ENCODE peak calls at places on chromosome 3, in four cellular contexts. One of them, this sample, is unnamed. For H3K4me1, the result is how much of the 10 kb centered on the place peaks cover.

GRCh38 chr3:186806173-186807055 is at the start of gene RFC4:
- DNase-seq in PC-9: peak
- DNase-seq in transverse colon: peak
- DNase-seq in heart left ventricle: peak
- DNase-seq in this sample: peak

GRCh38 chr3:65615329-65615728 is 423.4 kb downstream of the MAGI1 start:
- DNase-seq in PC-9: no peak
- DNase-seq in transverse colon: no peak
- DNase-seq in heart left ventricle: no peak
- DNase-seq in this sample: no peak

GRCh38 chr3:140204271-140204984 is 269.4 kb downstream of the CLSTN2 start:
- DNase-seq in PC-9: no peak
- DNase-seq in transverse colon: no peak
- DNase-seq in heart left ventricle: no peak
- DNase-seq in this sample: no peak

GRCh38 chr3:11898611-11899325 is 52.1 kb upstream of the TAMM41 start:
- DNase-seq in PC-9: no peak
- DNase-seq in transverse colon: no peak
- DNase-seq in heart left ventricle: no peak
- DNase-seq in this sample: no peak

GRCh38 chr3:123997543-123997942 is 5.6 kb upstream of the ROPN1 start:
- DNase-seq in PC-9: no peak
- DNase-seq in transverse colon: no peak
- DNase-seq in heart left ventricle: no peak
- DNase-seq in this sample: no peak

GRCh38 chr3:43063114-43063513 is 42.8 kb downstream of the POMGNT2 start:
- DNase-seq in PC-9: no peak
- DNase-seq in transverse colon: no peak
- DNase-seq in heart left ventricle: no peak
- DNase-seq in this sample: no peak

GRCh38 chr3:138493804-138494606 is 59.6 kb downstream of the ESYT3 start:
- DNase-seq in PC-9: no peak
- DNase-seq in transverse colon: no peak
- DNase-seq in heart left ventricle: no peak
- DNase-seq in this sample: no peak

GRCh38 chr3:175163686-175164085 is 304.6 kb downstream of the NAALADL2 start:
- DNase-seq in PC-9: no peak
- DNase-seq in transverse colon: no peak
- DNase-seq in heart left ventricle: no peak
- DNase-seq in this sample: no peak

GRCh38 chr3:182895513-182896112 is 84.7 kb downstream of the DCUN1D1 start:
- DNase-seq in PC-9: no peak
- DNase-seq in transverse colon: no peak
- DNase-seq in heart left ventricle: no peak
- DNase-seq in this sample: peak

GRCh38 chr3:77530870-77531269 is 491.0 kb downstream of the ROBO2 start:
- DNase-seq in PC-9: no peak
- DNase-seq in transverse colon: no peak
- DNase-seq in heart left ventricle: no peak
- DNase-seq in this sample: no peak

GRCh38 chr3:100042577-100042981 is 71.7 kb downstream of the FILIP1L start:
- DNase-seq in PC-9: peak
- DNase-seq in transverse colon: no peak
- DNase-seq in heart left ventricle: no peak
- DNase-seq in this sample: no peak

GRCh38 chr3:120550546-120550945 is 45.6 kb upstream of the NDUFB4 start:
- DNase-seq in PC-9: no peak
- DNase-seq in transverse colon: no peak
- DNase-seq in heart left ventricle: no peak
- DNase-seq in this sample: no peak

GRCh38 chr3:100277255-100277800 is 16.5 kb downstream of the TBC1D23 start:
- DNase-seq in PC-9: no peak
- DNase-seq in transverse colon: no peak
- DNase-seq in heart left ventricle: no peak
- DNase-seq in this sample: no peak

GRCh38 chr3:119418641-119419040 is 44.8 kb downstream of the TMEM39A start:
- DNase-seq in PC-9: no peak
- DNase-seq in transverse colon: no peak
- DNase-seq in heart left ventricle: no peak
- DNase-seq in this sample: no peak

GRCh38 chr3:126373682-126374601 is 16.7 kb upstream of the KLF15 start:
- DNase-seq in PC-9: no peak
- DNase-seq in transverse colon: no peak
- DNase-seq in heart left ventricle: peak
- DNase-seq in this sample: no peak

GRCh38 chr3:72912532-72912931 is 24.7 kb downstream of the GXYLT2 start:
- DNase-seq in PC-9: no peak
- DNase-seq in transverse colon: no peak
- DNase-seq in heart left ventricle: peak
- DNase-seq in this sample: no peak

GRCh38 chr3:31636063-31636462 is 103.3 kb downstream of the STT3B start:
- DNase-seq in PC-9: no peak
- DNase-seq in transverse colon: no peak
- DNase-seq in heart left ventricle: no peak
- DNase-seq in this sample: no peak

GRCh38 chr3:71879089-71879488 is 94.1 kb upstream of the PROK2 start:
- DNase-seq in PC-9: no peak
- DNase-seq in transverse colon: no peak
- DNase-seq in heart left ventricle: no peak
- DNase-seq in this sample: no peak

GRCh38 chr3:88572450-88572849 is 422.7 kb downstream of the C3orf38 start:
- DNase-seq in PC-9: no peak
- DNase-seq in transverse colon: no peak
- DNase-seq in heart left ventricle: no peak
- DNase-seq in this sample: no peak

GRCh38 chr3:12879191-12879815 is 37.9 kb upstream of the RPL32 start:
- DNase-seq in PC-9: no peak
- DNase-seq in transverse colon: no peak
- DNase-seq in heart left ventricle: no peak
- DNase-seq in this sample: no peak

GRCh38 chr3:4850211-4850927 is 128.9 kb upstream of the BHLHE40 start:
- DNase-seq in PC-9: no peak
- DNase-seq in transverse colon: no peak
- DNase-seq in heart left ventricle: no peak
- DNase-seq in this sample: no peak

GRCh38 chr3:115784739-115785571 is 161.6 kb downstream of the GAP43 start:
- DNase-seq in PC-9: no peak
- DNase-seq in transverse colon: no peak
- DNase-seq in heart left ventricle: no peak
- DNase-seq in this sample: peak

GRCh38 chr3:61560452-61561373 is 658 bp upstream of the PTPRG start:
- DNase-seq in PC-9: peak
- DNase-seq in transverse colon: peak
- DNase-seq in heart left ventricle: peak
- DNase-seq in this sample: peak

GRCh38 chr3:72185549-72186484 is 400.9 kb upstream of the PROK2 start:
- DNase-seq in PC-9: no peak
- DNase-seq in transverse colon: no peak
- DNase-seq in heart left ventricle: no peak
- DNase-seq in this sample: no peak

GRCh38 chr3:175737646-175738572 is 878.8 kb downstream of the NAALADL2 start:
- DNase-seq in PC-9: peak
- DNase-seq in transverse colon: no peak
- DNase-seq in heart left ventricle: no peak
- DNase-seq in this sample: no peak

GRCh38 chr3:114144909-114145688 is 33.8 kb downstream of the DRD3 start:
- DNase-seq in PC-9: no peak
- DNase-seq in transverse colon: no peak
- DNase-seq in heart left ventricle: no peak
- DNase-seq in this sample: no peak

GRCh38 chr3:124579641-124580040 is 150.6 kb upstream of the UMPS start:
- DNase-seq in PC-9: no peak
- DNase-seq in transverse colon: no peak
- DNase-seq in heart left ventricle: no peak
- DNase-seq in this sample: no peak

GRCh38 chr3:59607628-59608027 is 557.8 kb upstream of the CFAP20DC start:
- DNase-seq in PC-9: no peak
- DNase-seq in transverse colon: no peak
- DNase-seq in heart left ventricle: no peak
- DNase-seq in this sample: peak

GRCh38 chr3:186691676-186692075 is 25.5 kb upstream of the KNG1 start:
- DNase-seq in PC-9: no peak
- DNase-seq in transverse colon: no peak
- DNase-seq in heart left ventricle: no peak
- DNase-seq in this sample: no peak

GRCh38 chr3:3141939-3142338 is 15.2 kb downstream of the TRNT1 start:
- DNase-seq in PC-9: no peak
- DNase-seq in transverse colon: no peak
- DNase-seq in heart left ventricle: no peak
- DNase-seq in this sample: no peak

GRCh38 chr3:160481856-160482255 is 32.3 kb upstream of the TRIM59 start:
- DNase-seq in PC-9: no peak
- DNase-seq in transverse colon: no peak
- DNase-seq in heart left ventricle: no peak
- DNase-seq in this sample: no peak

GRCh38 chr3:117272876-117273523 is 563.4 kb downstream of the TUSC7 start:
- DNase-seq in PC-9: no peak
- DNase-seq in transverse colon: no peak
- DNase-seq in heart left ventricle: no peak
- DNase-seq in this sample: no peak

DNA sequence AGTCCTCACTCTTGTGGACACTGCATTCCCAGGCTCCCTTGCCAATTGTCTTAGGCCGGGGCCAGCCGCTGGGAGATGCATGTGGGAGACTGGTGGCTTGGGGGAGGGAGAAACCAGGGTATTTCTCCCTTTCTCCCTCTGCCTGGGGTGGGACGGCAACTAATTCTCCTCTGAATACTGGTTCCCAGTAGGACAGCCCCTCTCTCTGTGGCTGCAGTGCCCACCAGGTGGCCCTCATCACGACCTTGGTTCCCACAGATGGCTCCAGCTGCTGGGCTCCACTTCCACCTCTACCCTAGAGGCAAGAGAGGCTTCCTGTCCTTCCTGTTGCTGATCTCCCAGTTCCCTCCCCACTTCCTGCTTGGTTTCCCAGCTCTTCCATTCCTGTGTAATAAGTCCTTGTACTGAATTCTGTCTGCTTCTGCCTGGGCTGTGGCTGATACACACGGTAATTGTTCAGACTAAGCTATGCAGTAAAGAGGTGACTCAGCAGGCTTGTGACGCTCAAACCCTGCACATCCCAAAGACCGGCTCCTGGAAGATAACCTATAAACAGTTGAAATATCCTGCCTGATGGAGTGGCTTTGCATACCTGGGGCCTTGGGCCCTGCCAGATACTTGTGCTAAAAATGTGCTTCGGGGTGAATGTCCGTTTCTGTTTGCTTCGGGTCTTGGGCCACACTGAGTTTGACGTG is 20.4 kb upstream of the COPG1 start:
- DNase-seq in PC-9: peak
- DNase-seq in transverse colon: no peak
- DNase-seq in heart left ventricle: peak
- DNase-seq in this sample: no peak
- H3K4me1 ChIP-seq in PC-9: half or more
- H3K4me1 ChIP-seq in transverse colon: under half
- H3K4me1 ChIP-seq in heart left ventricle: under half
- H3K4me1 ChIP-seq in this sample: under half

DNA sequence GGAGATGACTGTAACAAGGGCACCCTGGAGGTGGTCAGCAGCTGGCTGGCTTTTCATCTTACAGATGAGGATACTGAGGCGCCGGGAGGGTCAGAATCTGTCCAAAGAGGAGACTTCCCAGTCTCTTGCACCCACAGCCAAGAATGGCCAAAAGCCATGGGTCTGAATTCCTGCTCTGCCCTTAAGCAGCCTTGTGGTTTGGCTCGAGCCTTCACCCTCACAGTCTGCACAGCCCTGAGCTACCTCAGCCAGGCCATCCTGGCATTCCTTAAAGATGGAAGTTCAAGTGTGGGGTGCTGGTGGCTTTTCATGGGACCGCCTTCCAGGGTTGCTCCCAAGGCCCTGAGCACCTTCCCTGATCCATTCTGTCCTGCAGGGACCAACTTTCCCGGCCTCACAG is 59.2 kb downstream of the CACNA2D2 start:
- DNase-seq in PC-9: no peak
- DNase-seq in transverse colon: no peak
- DNase-seq in heart left ventricle: no peak
- DNase-seq in this sample: no peak
- H3K27ac ChIP-seq in PC-9: no peak
- H3K27ac ChIP-seq in transverse colon: no peak
- H3K27ac ChIP-seq in heart left ventricle: no peak
- H3K27ac ChIP-seq in this sample: no peak

DNA sequence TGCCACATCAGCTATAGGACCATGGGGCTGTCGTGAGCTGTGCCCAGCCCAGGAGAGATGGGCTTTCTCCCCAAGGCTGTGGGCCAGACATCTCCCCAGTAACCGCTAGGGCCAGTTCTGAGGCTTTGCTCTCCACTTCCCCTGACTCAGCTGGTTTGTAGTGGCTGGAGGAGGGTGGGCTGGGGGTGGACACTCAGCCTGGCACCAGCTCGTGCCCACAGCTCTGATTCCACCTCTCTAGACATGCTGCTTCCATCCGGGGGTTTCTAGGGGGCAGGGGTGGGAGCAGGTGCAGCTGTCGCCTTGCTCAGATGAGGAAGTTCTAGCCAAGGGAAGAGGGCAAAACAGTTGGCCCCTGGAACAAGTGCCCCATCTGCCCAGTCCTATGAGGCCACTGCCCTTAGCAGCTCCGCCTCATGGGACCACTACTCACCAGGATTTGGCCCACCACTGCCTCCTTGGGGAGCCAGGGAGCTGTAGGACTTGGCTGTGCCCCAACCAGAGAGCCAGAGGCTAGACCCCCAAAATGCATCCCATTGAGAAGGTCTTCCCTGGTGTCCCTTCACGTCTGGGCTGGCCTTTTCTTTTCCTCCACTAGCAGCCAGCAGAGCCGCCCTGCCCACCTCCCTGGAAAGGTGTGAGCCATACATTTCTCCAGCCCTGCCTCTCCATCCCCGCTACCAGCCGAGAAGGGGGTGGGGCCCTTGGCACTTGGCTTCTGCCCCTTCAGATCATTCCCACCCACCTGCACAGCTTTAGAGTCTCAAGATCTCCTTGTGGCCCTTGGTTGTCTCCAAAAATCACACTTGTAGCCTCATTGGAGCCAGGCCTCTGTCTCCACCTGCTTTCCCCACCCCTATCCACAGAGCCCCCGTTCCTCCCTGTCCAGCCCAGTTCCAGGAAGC is 9.9 kb downstream of the GLYCTK start:
- DNase-seq in PC-9: no peak
- DNase-seq in transverse colon: no peak
- DNase-seq in heart left ventricle: peak
- DNase-seq in this sample: no peak
- H3K4me3 ChIP-seq in PC-9: no peak
- H3K4me3 ChIP-seq in transverse colon: no peak
- H3K4me3 ChIP-seq in heart left ventricle: no peak
- H3K4me3 ChIP-seq in this sample: no peak

GRCh38 chr3:45654344-45654934 is 34.8 kb upstream of the SACM1L start:
- DNase-seq in PC-9: no peak
- DNase-seq in transverse colon: no peak
- DNase-seq in heart left ventricle: no peak
- DNase-seq in this sample: no peak
- H3K4me1 ChIP-seq in PC-9: under half
- H3K4me1 ChIP-seq in transverse colon: under half
- H3K4me1 ChIP-seq in heart left ventricle: under half
- H3K4me1 ChIP-seq in this sample: under half